ENCODE peak calls at places on chromosomes 4 and X, in seven cellular contexts. R is CD4-positive, alpha-beta T cell; W is K562; I is thoracic aorta; G is PC-9; Z is HL-60; M is upper lobe of right lung. J is an unnamed sample.

GRCh38 chr4:155543126-155543765 is 123.4 kb upstream of the GUCY1A1 start:
- DNase-seq in Z (no peak), R (no peak), I (no peak), M (no peak), W (no peak), G (no peak), J (no peak)

GRCh38 chrX:71989768-71990167 is 79.1 kb downstream of the NHSL2 start:
- DNase-seq in G (no peak), M (no peak), Z (no peak), I (no peak), W (no peak), R (no peak), J (no peak)

GRCh38 chrX:114580336-114580735 is 3.5 kb upstream of the HTR2C start:
- DNase-seq in I (no peak), R (no peak), W (no peak), Z (no peak), G (no peak), M (no peak), J (no peak)

GRCh38 chrX:137431693-137432488 is 134.0 kb upstream of the ZIC3 start:
- DNase-seq in M (no peak), W (no peak), R (no peak), Z (no peak), I (no peak), G (no peak), J (no peak)

GRCh38 chr4:171891038-171891437 is 77.8 kb downstream of the GALNTL6 start:
- DNase-seq in M (no peak), W (no peak), I (no peak), G (no peak), R (no peak), Z (no peak), J (no peak)

GRCh38 chr4:184699941-184700340 is 34.0 kb downstream of the CENPU start:
- DNase-seq in I (no peak), G (no peak), R (no peak), W (no peak), M (no peak), Z (no peak), J (no peak)

GRCh38 chr4:157004279-157005161 is 32.9 kb upstream of the PDGFC start:
- DNase-seq in Z (no peak), R (no peak), I (no peak), G (no peak), W (no peak), M (no peak), J (no peak)

GRCh38 chrX:122133478-122133877 is 1050.6 kb upstream of the GRIA3 start:
- DNase-seq in I (no peak), G (no peak), Z (peak; percentile 68), M (no peak), R (no peak), W (no peak), J (no peak)

GRCh38 chr4:51906167-51906647 is 63.3 kb downstream of the DCUN1D4 start:
- DNase-seq in W (no peak), Z (peak; percentile 67), R (no peak), I (no peak), G (no peak), M (no peak), J (no peak)

GRCh38 chr4:184147858-184148799 is 69.5 kb downstream of the ENPP6 start:
- DNase-seq in R (no peak), M (no peak), Z (peak; percentile 57), I (no peak), W (no peak), G (no peak), J (no peak)

GRCh38 chr4:99321241-99322191 is at the start of gene ADH1B:
- DNase-seq in R (no peak), I (no peak), Z (no peak), M (no peak), G (no peak), W (no peak), J (no peak)

GRCh38 chr4:126718161-126718560 is 914.6 kb upstream of the INTU start:
- DNase-seq in I (no peak), G (no peak), W (no peak), M (no peak), R (no peak), Z (no peak), J (no peak)

DNA sequence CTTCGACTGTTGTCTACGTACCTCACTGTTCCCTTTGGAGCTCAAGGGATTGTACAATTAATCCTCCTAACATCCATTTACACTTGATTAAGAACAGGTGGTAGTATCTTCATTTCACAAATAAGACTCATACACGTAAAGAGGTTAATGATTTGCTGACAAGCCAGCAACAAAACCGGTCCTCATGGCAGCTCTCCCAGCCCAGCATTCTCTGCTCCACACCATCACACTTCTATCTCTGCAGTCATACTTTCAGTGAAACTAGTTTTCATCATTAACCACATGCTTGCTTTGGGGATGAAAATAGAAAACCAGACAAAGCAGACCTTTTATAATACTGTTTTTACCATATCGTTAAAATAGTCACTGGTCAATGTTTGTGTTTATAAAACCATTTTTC is 28.7 kb upstream of the CASK start:
- DNase-seq in R (no peak), W (no peak), I (no peak), G (no peak), M (no peak), Z (no peak), J (no peak)
- H3K27me3 ChIP-seq in R (no peaks in the 10 kb centered on the region), W (no peaks in the 10 kb centered on the region), I (no peaks in the 10 kb centered on the region), G (no peaks in the 10 kb centered on the region), M (no peaks in the 10 kb centered on the region), Z (no peaks in the 10 kb centered on the region), J (no peaks in the 10 kb centered on the region)

GRCh38 chr4:158314756-158315487 is 104.6 kb downstream of the TMEM144 start:
- DNase-seq in I (no peak), M (no peak), W (no peak), G (no peak), R (no peak), Z (no peak), J (no peak)
- H3K27ac ChIP-seq in I (peak overlapping the region; percentile 77), M (peak overlapping the region; percentile 62), W (no peak overlapping the region), G (no peak overlapping the region), R (no peak overlapping the region), Z (no peak overlapping the region), J (no peak overlapping the region)

DNA sequence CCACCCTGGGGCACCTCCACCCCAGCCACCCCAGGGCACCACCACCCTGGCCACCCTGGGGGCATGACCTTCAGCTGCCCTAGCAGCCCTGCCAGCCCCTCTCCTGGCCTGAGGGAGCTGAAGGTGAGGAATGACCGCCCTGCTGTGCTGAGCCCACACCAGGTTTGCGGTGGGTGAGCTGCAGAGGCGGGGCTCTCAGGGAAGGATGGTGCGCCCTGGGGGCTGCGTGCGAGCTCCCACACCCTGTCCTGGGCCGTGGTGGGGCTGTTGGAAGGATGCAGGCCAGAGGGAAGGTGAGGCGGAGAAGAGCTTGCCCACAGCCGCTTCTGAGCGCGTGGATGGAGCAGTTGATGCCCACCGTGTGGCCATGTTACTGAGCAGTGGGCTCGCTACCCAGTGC is 17.7 kb downstream of the UVSSA start:
- DNase-seq in I (no peak), W (no peak), Z (no peak), G (no peak), M (no peak), R (no peak), J (no peak)
- TF ChIP-seq CTCF in I (no peak), W (no peak), Z (no peak), G (no peak), M (no peak), R (no peak), J (no peak)

GRCh38 chr4:8876982-8877779 is 5.5 kb upstream of the HMX1 start:
- DNase-seq in Z (no peak), R (no peak), W (no peak), I (no peak), M (no peak), G (no peak), J (no peak)
- H3K27me3 ChIP-seq in Z (peaks cover 39% of the 10 kb centered on the region), R (peaks cover 50% of the 10 kb centered on the region), W (peaks cover 45% of the 10 kb centered on the region), I (no peaks in the 10 kb centered on the region), M (peaks cover 71% of the 10 kb centered on the region), G (peaks cover 63% of the 10 kb centered on the region), J (peaks cover 8% of the 10 kb centered on the region)

GRCh38 chrX:43741843-43742573 is 85.9 kb downstream of the MAOA start:
- DNase-seq in M (no peak), G (no peak), W (no peak), Z (peak; percentile 4), R (no peak), I (no peak), J (no peak)
- H3K27ac ChIP-seq in M (no peak overlapping the region), G (no peak overlapping the region), W (no peak overlapping the region), Z (no peak overlapping the region), R (no peak overlapping the region), I (no peak overlapping the region), J (no peak overlapping the region)

DNA sequence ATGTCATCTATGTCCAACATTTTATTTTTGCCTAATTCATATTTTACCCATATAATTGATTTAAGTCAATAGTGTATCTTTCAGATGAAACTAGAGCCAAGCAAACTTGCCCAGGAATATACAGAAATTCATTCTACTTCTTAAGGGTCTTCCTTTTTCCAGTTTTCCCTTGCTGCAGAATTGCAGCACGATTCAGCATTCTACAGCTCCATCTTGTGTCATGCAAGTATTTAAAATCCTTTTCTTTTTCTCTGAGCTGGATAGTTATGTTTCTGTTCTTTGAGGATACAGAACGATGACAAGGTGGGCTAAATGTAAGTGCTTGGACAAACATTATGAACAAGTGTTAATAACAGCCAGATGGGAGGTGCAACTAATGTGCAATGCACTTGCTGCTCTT is 1821.8 kb downstream of the ARAP2 start:
- DNase-seq in R (no peak), I (no peak), M (no peak), G (no peak), Z (no peak), W (no peak), J (no peak)
- TF ChIP-seq CTCF in R (no peak), I (no peak), M (no peak), G (no peak), Z (no peak), W (no peak), J (no peak)

DNA sequence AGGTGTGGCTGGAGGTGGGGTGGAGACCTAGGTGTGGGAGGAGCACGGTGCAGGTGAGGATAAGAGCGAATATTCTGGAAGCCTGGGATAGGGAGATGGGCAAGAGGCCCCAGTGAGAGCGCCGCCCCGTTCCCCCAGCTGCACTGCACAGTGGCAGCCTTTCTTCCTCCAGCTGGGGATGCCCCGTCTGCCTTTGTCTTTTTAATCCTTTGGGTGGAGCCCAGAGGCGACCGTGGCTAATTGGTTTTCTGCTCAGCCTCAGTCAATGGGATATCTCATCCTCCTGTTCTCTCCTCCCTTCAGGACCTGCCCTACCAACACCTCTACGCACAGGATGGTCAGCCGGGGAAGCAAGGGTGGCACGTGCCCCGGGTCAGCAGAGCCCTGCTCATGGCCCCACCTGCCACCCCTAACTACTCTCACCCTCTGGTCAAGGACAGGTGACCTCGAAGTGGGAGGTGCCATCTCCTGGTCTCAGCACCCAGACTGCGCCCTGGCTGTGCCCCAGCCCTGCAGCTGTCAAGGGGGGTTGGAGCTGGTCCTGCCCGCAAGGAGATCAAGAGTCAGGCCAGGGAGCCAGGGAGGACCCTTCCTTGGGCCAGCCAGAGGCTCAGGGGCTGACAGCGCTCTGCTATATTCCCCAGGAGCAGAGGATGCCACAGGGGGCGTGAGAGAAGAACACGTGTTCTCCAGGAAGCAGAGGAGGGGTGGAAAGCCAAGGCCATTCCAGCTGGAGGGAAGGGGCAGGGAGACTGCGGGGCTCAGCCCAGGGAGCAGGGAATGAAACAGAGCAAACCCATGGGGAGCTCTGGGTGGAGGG is 64.0 kb downstream of the ADRA2C start:
- DNase-seq in R (no peak), W (no peak), Z (no peak), I (no peak), M (no peak), G (no peak), J (no peak)
- H3K27me3 ChIP-seq in R (peaks cover 13% of the 10 kb centered on the region), W (peaks cover 75% of the 10 kb centered on the region), Z (peaks cover 4% of the 10 kb centered on the region), I (no peaks in the 10 kb centered on the region), M (peaks cover 16% of the 10 kb centered on the region), G (peaks cover 65% of the 10 kb centered on the region), J (no peaks in the 10 kb centered on the region)

GRCh38 chr4:19104176-19104575 is 1082.6 kb upstream of the LCORL start:
- DNase-seq in R (no peak), W (no peak), Z (no peak), I (no peak), G (no peak), M (no peak), J (no peak)
- H3K27ac ChIP-seq in R (no peak overlapping the region), W (no peak overlapping the region), Z (no peak overlapping the region), I (no peak overlapping the region), G (no peak overlapping the region), M (no peak overlapping the region), J (no peak overlapping the region)

J was measured in CD8-positive, alpha-beta T cell.